ENCODE peak calls at places on chromosomes 12 and 14, in ten cellular contexts. X is lung; L is AG04450; U is transverse colon; Q is prostate gland; D is sigmoid colon; Z is mucosa of descending colon; I is CD4-positive, alpha-beta memory T cell; H is left lung; J is Peyer's patch. M is an unnamed sample. For H3K9me3, the result is how much of the 10 kb centered on the place peaks cover.

GRCh38 chr14:38941485-38941884 is 161.6 kb downstream of the SEC23A start:
- DNase-seq in J (no peak), I (no peak), X (no peak), Q (no peak), U (no peak), H (no peak), D (no peak), Z (no peak), L (no peak), M (no peak)

GRCh38 chr12:100908501-100908900 is 113.9 kb downstream of the ANO4 start:
- DNase-seq in U (no peak), J (no peak), D (no peak), L (peak), Q (no peak), X (no peak), H (no peak), I (no peak), Z (no peak), M (no peak)

GRCh38 chr14:92924247-92924646 is 1.3 kb downstream of the CHGA start:
- DNase-seq in U (no peak), I (no peak), H (no peak), D (no peak), X (no peak), Q (no peak), J (no peak), Z (no peak), L (no peak), M (no peak)

GRCh38 chr12:32897688-32898573 is 1.4 kb upstream of the PKP2 start:
- DNase-seq in Z (peak), D (no peak), Q (no peak), I (no peak), J (no peak), H (no peak), L (no peak), X (no peak), U (no peak), M (no peak)

GRCh38 chr14:93128785-93129459 is 13.2 kb upstream of the ITPK1 start:
- DNase-seq in U (no peak), Q (no peak), H (no peak), I (no peak), J (no peak), X (no peak), L (no peak), D (no peak), Z (no peak), M (no peak)

GRCh38 chr12:44848771-44849085 is 27.4 kb downstream of the NELL2 start:
- DNase-seq in D (no peak), I (no peak), J (no peak), X (no peak), Z (no peak), Q (no peak), U (no peak), L (no peak), H (no peak), M (no peak)

GRCh38 chr12:46126050-46126727 is 135.8 kb upstream of the SCAF11 start:
- DNase-seq in D (no peak), Z (no peak), J (no peak), U (no peak), L (no peak), H (no peak), X (no peak), Q (no peak), I (no peak), M (no peak)

GRCh38 chr14:59630281-59630963 is 53.8 kb upstream of the CCDC175 start:
- DNase-seq in J (no peak), D (no peak), L (no peak), I (no peak), U (no peak), Q (no peak), Z (no peak), X (no peak), H (no peak), M (no peak)

GRCh38 chr12:22578328-22578727 is 34.0 kb upstream of the C2CD5 start:
- DNase-seq in Z (no peak), D (no peak), L (no peak), U (no peak), X (no peak), Q (no peak), J (no peak), H (no peak), I (no peak), M (no peak)

GRCh38 chr14:91244501-91244901 is at the start of gene GPR68:
- DNase-seq in Z (peak), D (peak), Q (no peak), J (no peak), H (peak), U (peak), I (no peak), X (no peak), L (peak), M (no peak)

GRCh38 chr12:125292700-125293099 is 227.5 kb downstream of the AACS start:
- DNase-seq in H (no peak), X (no peak), J (no peak), D (no peak), L (no peak), U (no peak), Q (no peak), Z (no peak), I (no peak), M (no peak)

GRCh38 chr12:45200497-45201043 is 15.3 kb upstream of the ANO6 start:
- DNase-seq in D (no peak), X (no peak), U (no peak), L (no peak), H (no peak), Z (no peak), J (no peak), Q (no peak), I (no peak), M (no peak)

GRCh38 chr14:92686763-92687427 is 61.5 kb downstream of the LGMN start:
- DNase-seq in X (peak), Z (peak), D (peak), Q (peak), L (peak), I (peak), U (peak), J (peak), H (peak), M (peak)

GRCh38 chr14:76820700-76821099 is 5.5 kb upstream of the LRRC74A start:
- DNase-seq in H (no peak), U (no peak), I (no peak), D (no peak), X (no peak), J (no peak), L (no peak), Z (no peak), Q (no peak), M (no peak)

GRCh38 chr12:110344657-110345056 is 58.9 kb downstream of the ANAPC7 start:
- DNase-seq in L (no peak), I (no peak), H (no peak), D (no peak), X (no peak), U (no peak), J (peak), Q (no peak), Z (no peak), M (no peak)

GRCh38 chr12:5944688-5945070 is 380 bp downstream of the ANO2 start:
- DNase-seq in Z (no peak), D (no peak), J (no peak), I (no peak), U (no peak), Q (no peak), L (no peak), H (no peak), X (no peak), M (no peak)

GRCh38 chr14:72679591-72680151 is 214.2 kb downstream of the DPF3 start:
- DNase-seq in I (no peak), H (no peak), Z (no peak), D (no peak), X (no peak), J (no peak), U (no peak), L (no peak), Q (no peak), M (no peak)

GRCh38 chr14:54188036-54188666 is 208.7 kb upstream of the CDKN3 start:
- DNase-seq in D (no peak), Z (no peak), I (no peak), Q (no peak), J (no peak), X (no peak), L (no peak), H (no peak), U (no peak), M (no peak)

GRCh38 chr12:4036872-4037271 is 163.7 kb upstream of the PARP11 start:
- DNase-seq in Z (no peak), L (no peak), U (no peak), I (no peak), H (no peak), X (no peak), J (no peak), D (no peak), Q (no peak), M (no peak)

GRCh38 chr14:79436325-79436724 is 775.0 kb downstream of the DIO2 start:
- DNase-seq in D (no peak), Q (no peak), L (no peak), J (no peak), I (no peak), Z (no peak), U (no peak), X (no peak), H (no peak), M (no peak)

GRCh38 chr12:52433501-52434095 is 573 bp downstream of the KRT75 start:
- DNase-seq in H (no peak), D (no peak), I (no peak), L (no peak), J (no peak), X (no peak), Q (no peak), Z (no peak), U (no peak), M (no peak)

GRCh38 chr12:2179058-2179457 is 126.3 kb downstream of the CACNA1C start:
- DNase-seq in U (no peak), I (no peak), Z (no peak), J (no peak), H (no peak), X (no peak), L (no peak), Q (no peak), D (peak), M (no peak)

GRCh38 chr14:20609215-20610001 is 18.2 kb upstream of the RNASE12 start:
- DNase-seq in X (peak), Z (peak), Q (peak), D (peak), I (peak), L (peak), J (peak), H (peak), U (peak), M (peak)

GRCh38 chr12:88258396-88258795 is 116.3 kb downstream of the TMTC3 start:
- DNase-seq in I (no peak), H (no peak), J (no peak), L (no peak), Z (no peak), Q (no peak), U (no peak), D (no peak), X (no peak), M (no peak)

GRCh38 chr12:106885026-106885425 is 70.7 kb upstream of the TMEM263 start:
- DNase-seq in Q (no peak), J (no peak), X (no peak), D (no peak), Z (no peak), U (no peak), L (no peak), I (no peak), H (no peak), M (no peak)

GRCh38 chr14:69004731-69005431 is 25.8 kb upstream of the ACTN1 start:
- DNase-seq in Z (no peak), Q (no peak), D (no peak), H (no peak), L (no peak), I (no peak), X (no peak), J (no peak), U (no peak), M (no peak)

GRCh38 chr14:90518941-90519256 is 122.1 kb downstream of the CALM1 start:
- DNase-seq in Z (peak), U (peak), Q (no peak), I (peak), X (no peak), J (peak), D (no peak), L (no peak), H (no peak), M (peak)

GRCh38 chr12:54933381-54933780 is 51.2 kb downstream of the TESPA1 start:
- DNase-seq in J (no peak), I (no peak), D (no peak), H (no peak), Q (no peak), L (no peak), Z (no peak), U (no peak), X (no peak), M (no peak)

GRCh38 chr12:108004368-108004767 is 124.7 kb upstream of the WSCD2 start:
- DNase-seq in Q (no peak), X (no peak), D (no peak), Z (no peak), H (no peak), I (no peak), L (no peak), J (no peak), U (no peak), M (no peak)

GRCh38 chr12:117552971-117553370 is 191.5 kb upstream of the NOS1 start:
- DNase-seq in X (no peak), J (no peak), H (no peak), Z (peak), Q (no peak), I (no peak), U (no peak), L (no peak), D (no peak), M (no peak)

GRCh38 chr12:1281683-1282366 is 290.8 kb downstream of the ERC1 start:
- DNase-seq in Z (no peak), D (no peak), H (no peak), U (no peak), J (no peak), X (no peak), Q (no peak), I (no peak), L (peak), M (no peak)

GRCh38 chr12:71804505-71804904 is 35.1 kb upstream of the TBC1D15 start:
- DNase-seq in J (no peak), X (no peak), U (no peak), Q (no peak), D (no peak), L (no peak), H (no peak), I (no peak), Z (no peak), M (no peak)

GRCh38 chr12:117486840-117487659 is 125.6 kb upstream of the NOS1 start:
- DNase-seq in Q (no peak), H (peak), D (no peak), I (no peak), J (no peak), L (no peak), X (no peak), U (no peak), Z (no peak), M (no peak)

GRCh38 chr12:26869908-26870459 is 37.0 kb upstream of the ITPR2 start:
- DNase-seq in X (no peak), Z (no peak), I (no peak), H (no peak), Q (no peak), D (no peak), U (no peak), J (no peak), L (no peak), M (no peak)

DNA sequence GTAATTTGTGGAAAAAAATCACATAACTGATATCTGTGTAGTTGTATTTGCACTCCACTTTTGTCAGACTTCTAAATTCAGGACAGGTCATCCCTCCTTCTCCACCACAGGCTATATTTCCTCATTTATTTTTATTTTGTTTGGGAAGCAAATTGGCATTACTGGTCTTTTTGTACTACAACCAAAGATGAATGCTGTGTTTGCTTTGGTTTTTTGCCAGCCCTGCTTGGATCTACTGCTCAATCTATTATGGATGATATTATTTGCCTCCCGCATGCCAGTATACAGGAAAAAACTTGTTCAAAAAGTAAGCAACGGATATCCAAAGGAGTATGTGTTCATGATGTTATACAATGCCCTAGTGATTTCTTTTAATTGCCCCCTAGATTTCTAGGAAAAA is 948.8 kb downstream of the TRHDE start:
- DNase-seq in U (no peak), X (no peak), J (no peak), Q (peak), H (no peak), D (no peak), I (no peak), Z (no peak), L (no peak), M (no peak)
- H3K9me3 ChIP-seq in U (under half), X (under half), J (under half), Q (under half), H (under half), D (under half), I (under half), Z (under half), L (under half), M (under half)

DNA sequence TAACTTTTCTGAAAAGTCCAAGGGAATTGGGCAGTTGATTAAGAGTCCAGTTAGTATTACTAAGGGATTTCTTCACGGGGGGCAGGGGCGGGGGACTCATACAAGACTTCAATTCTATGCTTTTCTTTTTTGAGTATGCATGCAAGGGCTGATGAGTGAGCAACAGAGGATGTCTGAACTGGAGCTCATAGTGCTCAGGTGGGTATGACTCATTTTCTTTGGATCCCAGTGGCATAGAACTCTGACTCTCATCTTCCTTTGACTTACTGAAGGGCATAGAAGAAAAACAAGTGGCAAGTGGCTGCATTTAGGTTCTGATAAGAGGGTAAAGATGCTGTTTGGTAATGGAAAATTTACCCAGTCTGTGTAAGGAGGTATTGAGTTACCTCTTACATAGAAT is 749.2 kb downstream of the NOVA1 start:
- DNase-seq in H (no peak), L (no peak), J (no peak), D (no peak), X (no peak), U (no peak), Q (no peak), I (no peak), Z (no peak), M (no peak)
- H3K9me3 ChIP-seq in H (under half), L (under half), J (under half), D (under half), X (under half), U (under half), Q (under half), I (under half), Z (under half), M (under half)

DNA sequence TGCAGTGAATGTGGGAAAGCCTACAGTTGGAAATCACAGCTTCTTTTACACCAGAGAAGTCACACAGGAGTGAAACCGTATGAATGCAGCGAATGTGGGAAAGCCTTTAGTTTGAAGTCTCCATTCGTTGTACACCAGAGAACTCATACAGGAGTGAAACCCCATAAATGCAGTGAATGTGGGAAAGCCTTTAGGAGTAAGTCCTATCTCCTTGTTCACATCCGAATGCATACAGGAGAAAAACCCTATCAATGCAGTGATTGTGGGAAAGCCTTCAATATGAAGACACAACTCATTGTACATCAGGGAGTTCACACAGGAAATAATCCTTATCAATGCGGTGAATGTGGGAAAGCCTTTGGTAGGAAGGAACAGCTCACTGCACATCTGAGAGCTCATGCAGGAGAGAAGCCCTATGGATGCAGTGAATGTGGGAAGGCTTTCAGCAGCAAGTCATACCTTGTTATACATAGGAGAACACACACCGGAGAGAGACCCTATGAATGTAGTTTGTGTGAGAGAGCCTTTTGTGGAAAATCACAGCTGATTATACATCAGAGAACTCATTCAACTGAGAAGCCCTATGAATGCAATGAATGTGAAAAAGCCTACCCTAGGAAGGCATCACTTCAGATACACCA is 24.6 kb downstream of the ZNF26 start:
- DNase-seq in Z (no peak), U (no peak), H (no peak), X (no peak), L (no peak), J (no peak), Q (no peak), D (no peak), I (peak), M (no peak)
- H3K9me3 ChIP-seq in Z (half or more), U (half or more), H (half or more), X (half or more), L (half or more), J (under half), Q (under half), D (under half), I (under half), M (half or more)

DNA sequence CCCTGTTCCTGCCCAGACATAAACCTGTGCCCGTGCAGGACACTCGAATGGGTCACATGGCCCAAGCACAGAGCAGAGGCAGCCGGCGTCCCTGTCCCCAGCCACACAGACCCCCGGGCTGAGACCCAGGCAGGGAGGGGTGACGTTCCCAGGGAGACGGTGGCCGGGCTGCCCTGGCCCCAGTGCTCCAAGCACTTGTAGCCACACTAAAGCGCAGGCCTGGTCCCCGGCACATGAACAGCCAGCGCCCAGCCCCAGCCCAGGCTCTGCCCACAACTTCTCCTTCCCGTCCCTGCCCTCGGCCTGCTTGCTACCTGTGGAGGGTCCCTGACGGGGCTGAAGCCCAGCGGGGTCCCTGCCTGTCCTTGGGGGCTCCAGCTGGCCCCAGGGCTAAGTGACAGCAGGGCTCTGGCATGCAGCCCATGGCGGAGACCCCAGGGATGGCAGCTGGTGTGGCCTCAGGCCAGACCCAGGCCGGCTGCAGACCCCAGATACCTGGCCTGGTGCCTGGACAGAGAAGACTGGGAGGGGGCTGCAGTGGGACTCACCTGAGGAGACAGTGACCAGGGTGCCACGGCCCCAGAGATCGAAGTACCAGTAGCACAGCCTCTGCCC is 338.4 kb downstream of the TMEM121 start:
- DNase-seq in X (no peak), U (no peak), Z (no peak), H (peak), Q (no peak), D (peak), I (no peak), J (peak), L (no peak), M (no peak)
- H3K9me3 ChIP-seq in X (under half), U (under half), Z (under half), H (under half), Q (under half), D (under half), I (under half), J (under half), L (half or more), M (under half)

DNA sequence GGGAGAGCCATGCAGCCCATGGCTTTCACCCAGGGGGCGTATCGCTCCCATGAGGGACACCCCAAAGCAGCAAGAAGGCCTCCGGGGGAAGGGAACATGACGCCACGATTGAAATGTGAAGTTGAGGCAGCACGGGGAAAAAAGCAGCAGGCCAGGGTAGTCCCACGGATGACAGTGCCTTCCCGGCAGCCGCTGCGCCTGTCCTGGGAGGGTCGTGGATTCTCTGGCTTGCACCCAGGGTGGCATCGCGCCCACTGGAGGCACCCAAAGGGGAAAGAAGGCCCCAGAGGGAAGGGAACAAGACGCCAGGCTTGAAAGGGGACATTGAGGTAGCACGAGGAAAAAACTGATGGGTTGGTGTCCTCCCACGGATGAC is 161.6 kb upstream of the ALG10B start:
- DNase-seq in H (no peak), D (no peak), J (no peak), Q (no peak), I (no peak), Z (no peak), U (no peak), L (no peak), X (no peak), M (no peak)
- H3K9me3 ChIP-seq in H (under half), D (under half), J (under half), Q (under half), I (under half), Z (under half), U (under half), L (half or more), X (under half), M (under half)

GRCh38 chr12:78584695-78585094 is 279.9 kb upstream of the SYT1 start:
- DNase-seq in L (no peak), X (no peak), D (no peak), U (no peak), J (no peak), I (no peak), H (no peak), Z (no peak), Q (no peak), M (no peak)
- H3K9me3 ChIP-seq in L (under half), X (under half), D (under half), U (under half), J (under half), I (under half), H (under half), Z (under half), Q (under half), M (under half)